ENCODE peak calls at places on chromosomes 12 and 14, in seven cellular contexts. M is astrocyte of the cerebellum, O is H9, W is hepatocyte, J is upper lobe of right lung, D is cardiac muscle cell, A is pancreas. Q is an unnamed sample.

GRCh38 chr12:26833692-26834168 is 736 bp upstream of the ITPR2 start:
- DNase-seq in M (no peak), O (peak; percentile 85), W (peak; percentile 68), J (peak; percentile 80), D (peak; percentile 44), A (peak; percentile 75), Q (no peak)

GRCh38 chr12:111094157-111094772 is 173.9 kb upstream of the MYL2 start:
- DNase-seq in M (no peak), O (no peak), W (no peak), J (no peak), D (no peak), A (no peak), Q (no peak)

GRCh38 chr14:74474376-74474775 is 18.7 kb downstream of the NPC2 start:
- DNase-seq in M (no peak), O (no peak), W (peak; percentile 23), J (no peak), D (no peak), A (no peak), Q (no peak)

GRCh38 chr12:118432812-118433540 is 56.6 kb downstream of the SUDS3 start:
- DNase-seq in M (no peak), O (no peak), W (peak; percentile 45), J (no peak), D (no peak), A (no peak), Q (no peak)

GRCh38 chr14:21083565-21084325 is 13.6 kb downstream of the ARHGEF40 start:
- DNase-seq in M (no peak), O (no peak), W (no peak), J (no peak), D (no peak), A (no peak), Q (no peak)

GRCh38 chr14:22482782-22483553 is 106.1 kb downstream of the DAD1 start:
- DNase-seq in M (no peak), O (no peak), W (no peak), J (no peak), D (no peak), A (no peak), Q (no peak)

GRCh38 chr12:52023182-52023975 is 16.6 kb downstream of the TAMALIN start:
- DNase-seq in M (no peak), O (peak; percentile 93), W (peak; percentile 93), J (peak; percentile 95), D (peak; percentile 89), A (peak; percentile 96), Q (peak; percentile 91)

GRCh38 chr14:72745546-72745945 is 148.4 kb downstream of the DPF3 start:
- DNase-seq in M (peak; percentile 74), O (no peak), W (no peak), J (no peak), D (no peak), A (no peak), Q (peak; percentile 15)

GRCh38 chr12:93085383-93086287 is 156.5 kb upstream of the EEA1 start:
- DNase-seq in M (no peak), O (no peak), W (no peak), J (no peak), D (no peak), A (no peak), Q (no peak)

GRCh38 chr12:75960086-75960910 is 71.3 kb downstream of the PHLDA1 start:
- DNase-seq in M (no peak), O (peak; percentile 95), W (peak; percentile 77), J (no peak), D (no peak), A (no peak), Q (no peak)
- TF ChIP-seq CTCF in M (no peak), O (no peak), W (no peak), J (no peak), D (no peak), A (no peak), Q (no peak)

GRCh38 chr12:121026274-121027045 is 10.2 kb upstream of the C12orf43 start:
- DNase-seq in M (no peak), O (no peak), W (peak; percentile 59), J (no peak), D (peak; percentile 17), A (no peak), Q (no peak)
- TF ChIP-seq CTCF in M (no peak), O (peak; percentile 47), W (peak; percentile 21), J (no peak), D (peak; percentile 18), A (no peak), Q (peak; percentile 26)

GRCh38 chr12:49708851-49709250 is 1.6 kb upstream of the FMNL3 start:
- DNase-seq in M (no peak), O (no peak), W (no peak), J (no peak), D (no peak), A (no peak), Q (no peak)

GRCh38 chr12:49705479-49706267 is 1.5 kb downstream of the FMNL3 start:
- DNase-seq in M (peak; percentile 53), O (peak; percentile 64), W (no peak), J (peak; percentile 68), D (no peak), A (no peak), Q (no peak)

GRCh38 chr12:49707127-49707811 is at the start of gene FMNL3:
- DNase-seq in M (peak; percentile 90), O (peak; percentile 96), W (peak; percentile 99), J (peak; percentile 99), D (peak; percentile 98), A (peak; percentile 100), Q (peak; percentile 99)

GRCh38 chr12:49706351-49707126 is 666 bp downstream of the FMNL3 start:
- DNase-seq in M (peak; percentile 16), O (peak; percentile 62), W (peak; percentile 42), J (peak; percentile 71), D (peak; percentile 60), A (peak; percentile 62), Q (no peak)

DNA sequence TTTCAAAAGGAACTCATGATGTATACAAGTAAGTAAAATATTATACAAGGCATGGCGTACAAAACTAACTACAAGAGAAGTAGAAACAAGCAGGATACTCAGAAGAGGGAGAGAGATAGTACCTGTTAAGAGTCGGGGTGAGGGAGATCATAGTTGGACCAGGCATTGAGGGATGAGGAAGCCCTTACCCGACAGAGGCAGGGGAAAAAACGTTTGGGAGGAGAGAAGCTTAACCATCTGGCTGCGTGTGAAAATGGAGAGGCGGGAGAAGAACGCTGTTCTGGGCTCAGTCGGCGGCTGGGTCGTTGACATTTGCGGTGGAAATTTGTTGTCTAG is 575 bp upstream of the FMNL3 start:
- DNase-seq in M (no peak), O (no peak), W (no peak), J (no peak), D (no peak), A (no peak), Q (no peak)
- TF ChIP-seq CTCF in M (no peak), O (no peak), W (no peak), J (no peak), D (no peak), A (no peak), Q (no peak)

DNA sequence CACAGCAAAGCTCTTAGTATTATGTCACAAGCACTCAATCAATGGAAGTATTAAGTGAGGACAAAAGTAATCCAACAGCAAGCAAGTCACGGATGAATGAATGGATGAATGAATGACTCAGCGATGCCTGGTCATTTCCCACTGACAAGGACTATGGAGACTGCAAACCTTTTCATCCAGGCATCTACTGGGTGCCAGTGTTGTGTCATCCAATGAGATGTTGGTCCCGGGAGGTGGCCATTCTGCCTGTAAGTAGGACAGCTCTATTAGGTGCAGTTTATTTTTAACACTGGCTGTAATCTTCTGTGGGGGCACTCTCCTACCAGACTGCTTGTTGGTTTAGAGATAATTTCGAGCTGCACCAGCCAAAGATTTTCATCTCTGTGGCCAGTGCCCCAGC is 39.4 kb downstream of the STAB2 start:
- DNase-seq in M (no peak), O (peak; percentile 49), W (peak; percentile 65), J (no peak), D (peak; percentile 44), A (no peak), Q (no peak)
- TF ChIP-seq CTCF in M (no peak), O (peak; percentile 30), W (peak; percentile 50), J (peak; percentile 13), D (no peak), A (no peak), Q (peak; percentile 49)

DNA sequence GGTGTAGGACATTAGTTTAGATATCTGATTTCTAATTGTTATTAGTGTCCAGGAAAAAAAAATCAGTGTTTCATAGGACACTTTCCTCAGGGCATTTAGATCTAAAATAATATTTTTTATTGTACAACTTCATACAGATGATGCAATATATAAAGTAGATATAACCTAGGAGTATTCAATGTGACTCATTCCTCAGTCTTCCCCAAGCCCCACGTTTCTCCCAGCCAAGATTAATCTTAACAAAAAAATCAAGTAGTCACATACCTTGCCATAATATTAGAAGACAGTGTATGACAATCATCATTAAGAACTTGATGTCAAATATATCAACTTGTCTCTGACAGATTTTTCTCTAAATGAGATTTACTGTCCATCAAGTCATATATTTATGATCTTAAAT is 37.1 kb downstream of the PPFIA2 start:
- DNase-seq in M (no peak), O (no peak), W (no peak), J (no peak), D (no peak), A (no peak), Q (no peak)
- TF ChIP-seq CTCF in M (no peak), O (no peak), W (no peak), J (no peak), D (no peak), A (no peak), Q (no peak)

GRCh38 chr14:103227076-103227475 is 103.8 kb downstream of the TNFAIP2 start:
- DNase-seq in M (no peak), O (no peak), W (no peak), J (peak; percentile 40), D (no peak), A (no peak), Q (no peak)
- TF ChIP-seq CTCF in M (no peak), O (no peak), W (no peak), J (no peak), D (no peak), A (no peak), Q (no peak)

GRCh38 chr14:99744199-99744872 is 48.9 kb upstream of the EML1 start:
- DNase-seq in M (peak; percentile 94), O (peak; percentile 71), W (no peak), J (no peak), D (no peak), A (no peak), Q (no peak)
- TF ChIP-seq CTCF in M (peak; percentile 27), O (peak; percentile 40), W (no peak), J (no peak), D (no peak), A (no peak), Q (no peak)

Q was measured in type B pancreatic cell.